ENCODE peak calls at places on chromosomes 12 and 14, in ten cellular contexts. One of them, this sample, is unnamed.

GRCh38 chr14:96184737-96185136 is 19.9 kb upstream of the BDKRB2 start:
- DNase-seq in foreskin keratinocyte: no peak
- DNase-seq in SK-N-SH: no peak
- DNase-seq in MV-4-11: no peak
- DNase-seq in stomach: no peak
- DNase-seq in left lobe of liver: no peak
- DNase-seq in ELR: no peak
- DNase-seq in foreskin fibroblast: peak; percentile 61
- DNase-seq in stimulated activated CD4-positive, alpha-beta T cell treated with anti-CD3 and anti-CD28 coated beads, Interleukin-4, amount 100 ng/mL, for 4 hours: no peak
- DNase-seq in SJSA1: no peak
- DNase-seq in this sample: no peak

GRCh38 chr14:29803045-29803444 is 124.6 kb downstream of the PRKD1 start:
- DNase-seq in foreskin keratinocyte: no peak
- DNase-seq in SJSA1: no peak
- DNase-seq in stomach: no peak
- DNase-seq in SK-N-SH: no peak
- DNase-seq in MV-4-11: no peak
- DNase-seq in foreskin fibroblast: no peak
- DNase-seq in stimulated activated CD4-positive, alpha-beta T cell treated with anti-CD3 and anti-CD28 coated beads, Interleukin-4, amount 100 ng/mL, for 4 hours: no peak
- DNase-seq in ELR: no peak
- DNase-seq in left lobe of liver: no peak
- DNase-seq in this sample: no peak

GRCh38 chr12:104655059-104655609 is 198.4 kb downstream of the CHST11 start:
- DNase-seq in left lobe of liver: no peak
- DNase-seq in stomach: no peak
- DNase-seq in stimulated activated CD4-positive, alpha-beta T cell treated with anti-CD3 and anti-CD28 coated beads, Interleukin-4, amount 100 ng/mL, for 4 hours: no peak
- DNase-seq in ELR: no peak
- DNase-seq in SJSA1: no peak
- DNase-seq in foreskin keratinocyte: no peak
- DNase-seq in MV-4-11: no peak
- DNase-seq in foreskin fibroblast: no peak
- DNase-seq in SK-N-SH: no peak
- DNase-seq in this sample: no peak

GRCh38 chr14:23672200-23672599 is 36.0 kb downstream of the DHRS2 start:
- DNase-seq in stomach: no peak
- DNase-seq in SK-N-SH: no peak
- DNase-seq in ELR: no peak
- DNase-seq in foreskin keratinocyte: no peak
- DNase-seq in SJSA1: no peak
- DNase-seq in left lobe of liver: no peak
- DNase-seq in stimulated activated CD4-positive, alpha-beta T cell treated with anti-CD3 and anti-CD28 coated beads, Interleukin-4, amount 100 ng/mL, for 4 hours: no peak
- DNase-seq in foreskin fibroblast: no peak
- DNase-seq in MV-4-11: no peak
- DNase-seq in this sample: no peak

GRCh38 chr12:5096241-5096880 is 52.7 kb downstream of the KCNA5 start:
- DNase-seq in SK-N-SH: peak; percentile 14
- DNase-seq in foreskin keratinocyte: peak; percentile 18
- DNase-seq in stimulated activated CD4-positive, alpha-beta T cell treated with anti-CD3 and anti-CD28 coated beads, Interleukin-4, amount 100 ng/mL, for 4 hours: no peak
- DNase-seq in ELR: peak; percentile 79
- DNase-seq in left lobe of liver: no peak
- DNase-seq in stomach: no peak
- DNase-seq in SJSA1: peak; percentile 85
- DNase-seq in foreskin fibroblast: peak; percentile 84
- DNase-seq in MV-4-11: no peak
- DNase-seq in this sample: peak; percentile 9

GRCh38 chr14:68418192-68419118 is 374.4 kb downstream of the ZFP36L1 start:
- DNase-seq in stomach: no peak
- DNase-seq in ELR: no peak
- DNase-seq in stimulated activated CD4-positive, alpha-beta T cell treated with anti-CD3 and anti-CD28 coated beads, Interleukin-4, amount 100 ng/mL, for 4 hours: no peak
- DNase-seq in foreskin fibroblast: no peak
- DNase-seq in left lobe of liver: no peak
- DNase-seq in SK-N-SH: no peak
- DNase-seq in SJSA1: no peak
- DNase-seq in foreskin keratinocyte: peak; percentile 42
- DNase-seq in MV-4-11: no peak
- DNase-seq in this sample: no peak

GRCh38 chr14:78141590-78141989 is 28.6 kb upstream of the NRXN3 start:
- DNase-seq in stomach: no peak
- DNase-seq in foreskin fibroblast: no peak
- DNase-seq in ELR: no peak
- DNase-seq in SK-N-SH: no peak
- DNase-seq in left lobe of liver: no peak
- DNase-seq in SJSA1: no peak
- DNase-seq in stimulated activated CD4-positive, alpha-beta T cell treated with anti-CD3 and anti-CD28 coated beads, Interleukin-4, amount 100 ng/mL, for 4 hours: no peak
- DNase-seq in MV-4-11: no peak
- DNase-seq in foreskin keratinocyte: no peak
- DNase-seq in this sample: no peak

GRCh38 chr12:103169-103981 is 36.8 kb downstream of the IQSEC3 start:
- DNase-seq in MV-4-11: no peak
- DNase-seq in SJSA1: no peak
- DNase-seq in SK-N-SH: peak; percentile 92
- DNase-seq in stimulated activated CD4-positive, alpha-beta T cell treated with anti-CD3 and anti-CD28 coated beads, Interleukin-4, amount 100 ng/mL, for 4 hours: no peak
- DNase-seq in foreskin keratinocyte: no peak
- DNase-seq in left lobe of liver: no peak
- DNase-seq in foreskin fibroblast: no peak
- DNase-seq in ELR: peak; percentile 16
- DNase-seq in stomach: no peak
- DNase-seq in this sample: peak; percentile 13

GRCh38 chr12:57479376-57480115 is at the start of gene ARHGAP9:
- DNase-seq in foreskin fibroblast: no peak
- DNase-seq in MV-4-11: peak; percentile 45
- DNase-seq in SK-N-SH: no peak
- DNase-seq in ELR: peak; percentile 29
- DNase-seq in SJSA1: peak; percentile 95
- DNase-seq in stomach: no peak
- DNase-seq in stimulated activated CD4-positive, alpha-beta T cell treated with anti-CD3 and anti-CD28 coated beads, Interleukin-4, amount 100 ng/mL, for 4 hours: peak; percentile 68
- DNase-seq in left lobe of liver: no peak
- DNase-seq in foreskin keratinocyte: no peak
- DNase-seq in this sample: no peak

GRCh38 chr12:50074936-50075807 is 10.0 kb upstream of the SMARCD1 start:
- DNase-seq in stimulated activated CD4-positive, alpha-beta T cell treated with anti-CD3 and anti-CD28 coated beads, Interleukin-4, amount 100 ng/mL, for 4 hours: peak; percentile 68
- DNase-seq in ELR: peak; percentile 87
- DNase-seq in foreskin keratinocyte: peak; percentile 57
- DNase-seq in SJSA1: peak; percentile 84
- DNase-seq in SK-N-SH: peak; percentile 92
- DNase-seq in stomach: peak; percentile 90
- DNase-seq in left lobe of liver: peak; percentile 89
- DNase-seq in MV-4-11: peak; percentile 56
- DNase-seq in foreskin fibroblast: peak; percentile 93
- DNase-seq in this sample: peak; percentile 75

GRCh38 chr14:64196668-64197411 is 97.3 kb downstream of the ESR2 start:
- DNase-seq in ELR: peak; percentile 22
- DNase-seq in foreskin fibroblast: peak; percentile 67
- DNase-seq in left lobe of liver: no peak
- DNase-seq in foreskin keratinocyte: no peak
- DNase-seq in stomach: peak; percentile 40
- DNase-seq in SK-N-SH: peak; percentile 79
- DNase-seq in stimulated activated CD4-positive, alpha-beta T cell treated with anti-CD3 and anti-CD28 coated beads, Interleukin-4, amount 100 ng/mL, for 4 hours: no peak
- DNase-seq in MV-4-11: no peak
- DNase-seq in SJSA1: peak; percentile 58
- DNase-seq in this sample: no peak

GRCh38 chr14:63659726-63660125 is 18.1 kb upstream of the WDR89 start:
- DNase-seq in stomach: no peak
- DNase-seq in ELR: no peak
- DNase-seq in foreskin fibroblast: peak; percentile 6
- DNase-seq in stimulated activated CD4-positive, alpha-beta T cell treated with anti-CD3 and anti-CD28 coated beads, Interleukin-4, amount 100 ng/mL, for 4 hours: no peak
- DNase-seq in MV-4-11: no peak
- DNase-seq in SK-N-SH: no peak
- DNase-seq in foreskin keratinocyte: no peak
- DNase-seq in SJSA1: peak; percentile 63
- DNase-seq in left lobe of liver: no peak
- DNase-seq in this sample: no peak

GRCh38 chr14:67285876-67286452 is 44.7 kb downstream of the PALS1 start:
- DNase-seq in left lobe of liver: no peak
- DNase-seq in stomach: no peak
- DNase-seq in stimulated activated CD4-positive, alpha-beta T cell treated with anti-CD3 and anti-CD28 coated beads, Interleukin-4, amount 100 ng/mL, for 4 hours: no peak
- DNase-seq in SK-N-SH: peak; percentile 29
- DNase-seq in foreskin fibroblast: peak; percentile 56
- DNase-seq in MV-4-11: peak; percentile 5
- DNase-seq in foreskin keratinocyte: no peak
- DNase-seq in SJSA1: no peak
- DNase-seq in ELR: peak; percentile 76
- DNase-seq in this sample: peak; percentile 34

GRCh38 chr14:103164786-103165185 is 41.5 kb downstream of the TNFAIP2 start:
- DNase-seq in stomach: no peak
- DNase-seq in foreskin fibroblast: no peak
- DNase-seq in ELR: no peak
- DNase-seq in foreskin keratinocyte: no peak
- DNase-seq in stimulated activated CD4-positive, alpha-beta T cell treated with anti-CD3 and anti-CD28 coated beads, Interleukin-4, amount 100 ng/mL, for 4 hours: no peak
- DNase-seq in MV-4-11: no peak
- DNase-seq in SK-N-SH: no peak
- DNase-seq in left lobe of liver: no peak
- DNase-seq in SJSA1: no peak
- DNase-seq in this sample: no peak

GRCh38 chr12:104056419-104056972 is 6.5 kb upstream of the GLT8D2 start:
- DNase-seq in SJSA1: no peak
- DNase-seq in SK-N-SH: no peak
- DNase-seq in stomach: no peak
- DNase-seq in stimulated activated CD4-positive, alpha-beta T cell treated with anti-CD3 and anti-CD28 coated beads, Interleukin-4, amount 100 ng/mL, for 4 hours: no peak
- DNase-seq in MV-4-11: no peak
- DNase-seq in foreskin keratinocyte: no peak
- DNase-seq in left lobe of liver: no peak
- DNase-seq in foreskin fibroblast: no peak
- DNase-seq in ELR: no peak
- DNase-seq in this sample: no peak

GRCh38 chr14:73477618-73478266 is 13.0 kb upstream of the RIOX1 start:
- DNase-seq in ELR: no peak
- DNase-seq in left lobe of liver: no peak
- DNase-seq in foreskin keratinocyte: peak; percentile 86
- DNase-seq in SK-N-SH: no peak
- DNase-seq in foreskin fibroblast: no peak
- DNase-seq in stimulated activated CD4-positive, alpha-beta T cell treated with anti-CD3 and anti-CD28 coated beads, Interleukin-4, amount 100 ng/mL, for 4 hours: no peak
- DNase-seq in SJSA1: no peak
- DNase-seq in stomach: no peak
- DNase-seq in MV-4-11: peak; percentile 75
- DNase-seq in this sample: peak; percentile 53

GRCh38 chr14:68549966-68550705 is 242.7 kb downstream of the ZFP36L1 start:
- DNase-seq in foreskin keratinocyte: no peak
- DNase-seq in foreskin fibroblast: peak; percentile 69
- DNase-seq in ELR: peak; percentile 40
- DNase-seq in stomach: no peak
- DNase-seq in left lobe of liver: no peak
- DNase-seq in SJSA1: no peak
- DNase-seq in SK-N-SH: no peak
- DNase-seq in MV-4-11: no peak
- DNase-seq in stimulated activated CD4-positive, alpha-beta T cell treated with anti-CD3 and anti-CD28 coated beads, Interleukin-4, amount 100 ng/mL, for 4 hours: no peak
- DNase-seq in this sample: no peak

GRCh38 chr12:64681200-64682052 is 71.1 kb downstream of the RASSF3 start:
- DNase-seq in stimulated activated CD4-positive, alpha-beta T cell treated with anti-CD3 and anti-CD28 coated beads, Interleukin-4, amount 100 ng/mL, for 4 hours: no peak
- DNase-seq in MV-4-11: no peak
- DNase-seq in SK-N-SH: no peak
- DNase-seq in foreskin fibroblast: no peak
- DNase-seq in foreskin keratinocyte: no peak
- DNase-seq in left lobe of liver: no peak
- DNase-seq in ELR: no peak
- DNase-seq in stomach: no peak
- DNase-seq in SJSA1: no peak
- DNase-seq in this sample: no peak

GRCh38 chr12:110421701-110422100 is 18.2 kb upstream of the ANAPC7 start:
- DNase-seq in foreskin fibroblast: no peak
- DNase-seq in SK-N-SH: no peak
- DNase-seq in SJSA1: no peak
- DNase-seq in MV-4-11: no peak
- DNase-seq in stomach: no peak
- DNase-seq in ELR: no peak
- DNase-seq in left lobe of liver: no peak
- DNase-seq in stimulated activated CD4-positive, alpha-beta T cell treated with anti-CD3 and anti-CD28 coated beads, Interleukin-4, amount 100 ng/mL, for 4 hours: no peak
- DNase-seq in foreskin keratinocyte: no peak
- DNase-seq in this sample: no peak

GRCh38 chr14:101887219-101887618 is 77.2 kb upstream of the DYNC1H1 start:
- DNase-seq in foreskin fibroblast: no peak
- DNase-seq in SK-N-SH: no peak
- DNase-seq in MV-4-11: no peak
- DNase-seq in SJSA1: no peak
- DNase-seq in stomach: no peak
- DNase-seq in stimulated activated CD4-positive, alpha-beta T cell treated with anti-CD3 and anti-CD28 coated beads, Interleukin-4, amount 100 ng/mL, for 4 hours: no peak
- DNase-seq in foreskin keratinocyte: no peak
- DNase-seq in left lobe of liver: no peak
- DNase-seq in ELR: no peak
- DNase-seq in this sample: no peak

GRCh38 chr12:106145539-106146447 is 7.0 kb upstream of the NUAK1 start:
- DNase-seq in ELR: no peak
- DNase-seq in foreskin fibroblast: no peak
- DNase-seq in foreskin keratinocyte: no peak
- DNase-seq in stomach: peak; percentile 80
- DNase-seq in SJSA1: no peak
- DNase-seq in MV-4-11: no peak
- DNase-seq in SK-N-SH: no peak
- DNase-seq in left lobe of liver: peak; percentile 67
- DNase-seq in stimulated activated CD4-positive, alpha-beta T cell treated with anti-CD3 and anti-CD28 coated beads, Interleukin-4, amount 100 ng/mL, for 4 hours: no peak
- DNase-seq in this sample: no peak

GRCh38 chr12:131223791-131224567 is 270.3 kb downstream of the ADGRD1 start:
- DNase-seq in SJSA1: no peak
- DNase-seq in stimulated activated CD4-positive, alpha-beta T cell treated with anti-CD3 and anti-CD28 coated beads, Interleukin-4, amount 100 ng/mL, for 4 hours: no peak
- DNase-seq in SK-N-SH: peak; percentile 51
- DNase-seq in ELR: no peak
- DNase-seq in MV-4-11: no peak
- DNase-seq in foreskin keratinocyte: no peak
- DNase-seq in left lobe of liver: no peak
- DNase-seq in stomach: no peak
- DNase-seq in foreskin fibroblast: no peak
- DNase-seq in this sample: peak; percentile 23

GRCh38 chr12:57243521-57244305 is 7.3 kb downstream of the STAC3 start:
- DNase-seq in stimulated activated CD4-positive, alpha-beta T cell treated with anti-CD3 and anti-CD28 coated beads, Interleukin-4, amount 100 ng/mL, for 4 hours: peak; percentile 71
- DNase-seq in left lobe of liver: peak; percentile 82
- DNase-seq in stomach: peak; percentile 85
- DNase-seq in foreskin keratinocyte: peak; percentile 79
- DNase-seq in MV-4-11: peak; percentile 46
- DNase-seq in foreskin fibroblast: peak; percentile 89
- DNase-seq in ELR: peak; percentile 77
- DNase-seq in SJSA1: peak; percentile 72
- DNase-seq in SK-N-SH: peak; percentile 67
- DNase-seq in this sample: peak; percentile 83

GRCh38 chr14:94239416-94239815 is 53.7 kb downstream of the SERPINA10 start:
- DNase-seq in MV-4-11: no peak
- DNase-seq in ELR: no peak
- DNase-seq in SJSA1: no peak
- DNase-seq in SK-N-SH: no peak
- DNase-seq in foreskin fibroblast: no peak
- DNase-seq in stomach: no peak
- DNase-seq in stimulated activated CD4-positive, alpha-beta T cell treated with anti-CD3 and anti-CD28 coated beads, Interleukin-4, amount 100 ng/mL, for 4 hours: no peak
- DNase-seq in left lobe of liver: no peak
- DNase-seq in foreskin keratinocyte: no peak
- DNase-seq in this sample: no peak

GRCh38 chr14:81323621-81324400 is 76.3 kb downstream of the STON2 start:
- DNase-seq in foreskin fibroblast: no peak
- DNase-seq in left lobe of liver: no peak
- DNase-seq in stimulated activated CD4-positive, alpha-beta T cell treated with anti-CD3 and anti-CD28 coated beads, Interleukin-4, amount 100 ng/mL, for 4 hours: no peak
- DNase-seq in foreskin keratinocyte: peak; percentile 86
- DNase-seq in ELR: peak; percentile 8
- DNase-seq in SJSA1: no peak
- DNase-seq in SK-N-SH: no peak
- DNase-seq in MV-4-11: no peak
- DNase-seq in stomach: peak; percentile 59
- DNase-seq in this sample: peak; percentile 86

GRCh38 chr12:104460041-104460757 is 3.5 kb downstream of the CHST11 start:
- DNase-seq in stimulated activated CD4-positive, alpha-beta T cell treated with anti-CD3 and anti-CD28 coated beads, Interleukin-4, amount 100 ng/mL, for 4 hours: no peak
- DNase-seq in MV-4-11: no peak
- DNase-seq in foreskin keratinocyte: peak; percentile 2
- DNase-seq in foreskin fibroblast: no peak
- DNase-seq in SJSA1: no peak
- DNase-seq in SK-N-SH: no peak
- DNase-seq in left lobe of liver: no peak
- DNase-seq in stomach: no peak
- DNase-seq in ELR: no peak
- DNase-seq in this sample: no peak

GRCh38 chr14:89365071-89365801 is 51.8 kb downstream of the FOXN3 start:
- DNase-seq in foreskin keratinocyte: no peak
- DNase-seq in stomach: peak; percentile 31
- DNase-seq in left lobe of liver: no peak
- DNase-seq in ELR: no peak
- DNase-seq in SK-N-SH: no peak
- DNase-seq in foreskin fibroblast: no peak
- DNase-seq in stimulated activated CD4-positive, alpha-beta T cell treated with anti-CD3 and anti-CD28 coated beads, Interleukin-4, amount 100 ng/mL, for 4 hours: peak; percentile 68
- DNase-seq in SJSA1: no peak
- DNase-seq in MV-4-11: peak; percentile 91
- DNase-seq in this sample: no peak

GRCh38 chr14:32013083-32013482 is 64.0 kb upstream of the ARHGAP5 start:
- DNase-seq in foreskin fibroblast: no peak
- DNase-seq in SJSA1: no peak
- DNase-seq in foreskin keratinocyte: no peak
- DNase-seq in SK-N-SH: no peak
- DNase-seq in stomach: no peak
- DNase-seq in left lobe of liver: no peak
- DNase-seq in ELR: peak; percentile 40
- DNase-seq in MV-4-11: no peak
- DNase-seq in stimulated activated CD4-positive, alpha-beta T cell treated with anti-CD3 and anti-CD28 coated beads, Interleukin-4, amount 100 ng/mL, for 4 hours: no peak
- DNase-seq in this sample: no peak